ENCODE peak calls at places on chromosomes 7 and 10, in eight cellular contexts. One of them, this sample, is unnamed.

GRCh38 chr7:157693071-157693520 is 356.3 kb downstream of the DNAJB6 start:
- DNase-seq in WERI-Rb-1: no peak
- DNase-seq in cardiac muscle cell: no peak
- DNase-seq in Panc1: no peak
- DNase-seq in GDM1: no peak
- DNase-seq in NB4: no peak
- DNase-seq in type B pancreatic cell: no peak
- DNase-seq in head of caudate nucleus: peak
- DNase-seq in this sample: no peak

GRCh38 chr7:44101966-44102845 is 1.9 kb upstream of the AEBP1 start:
- DNase-seq in WERI-Rb-1: no peak
- DNase-seq in cardiac muscle cell: no peak
- DNase-seq in Panc1: no peak
- DNase-seq in GDM1: no peak
- DNase-seq in NB4: no peak
- DNase-seq in type B pancreatic cell: no peak
- DNase-seq in head of caudate nucleus: no peak
- DNase-seq in this sample: no peak

GRCh38 chr10:80614576-80615416 is 77.1 kb downstream of the SH2D4B start:
- DNase-seq in WERI-Rb-1: no peak
- DNase-seq in cardiac muscle cell: no peak
- DNase-seq in Panc1: no peak
- DNase-seq in GDM1: no peak
- DNase-seq in NB4: no peak
- DNase-seq in type B pancreatic cell: peak
- DNase-seq in head of caudate nucleus: no peak
- DNase-seq in this sample: no peak

GRCh38 chr7:26197153-26198115 is 3.1 kb downstream of the HNRNPA2B1 start:
- DNase-seq in WERI-Rb-1: no peak
- DNase-seq in cardiac muscle cell: no peak
- DNase-seq in Panc1: no peak
- DNase-seq in GDM1: no peak
- DNase-seq in NB4: peak
- DNase-seq in type B pancreatic cell: no peak
- DNase-seq in head of caudate nucleus: no peak
- DNase-seq in this sample: no peak

GRCh38 chr7:80499350-80499955 is 12.4 kb downstream of the GNAT3 start:
- DNase-seq in WERI-Rb-1: no peak
- DNase-seq in cardiac muscle cell: peak
- DNase-seq in Panc1: peak
- DNase-seq in GDM1: no peak
- DNase-seq in NB4: peak
- DNase-seq in type B pancreatic cell: no peak
- DNase-seq in head of caudate nucleus: no peak
- DNase-seq in this sample: no peak

GRCh38 chr10:69048103-69048502 is 39.8 kb upstream of the SRGN start:
- DNase-seq in WERI-Rb-1: peak
- DNase-seq in cardiac muscle cell: no peak
- DNase-seq in Panc1: no peak
- DNase-seq in GDM1: peak
- DNase-seq in NB4: peak
- DNase-seq in type B pancreatic cell: no peak
- DNase-seq in head of caudate nucleus: peak
- DNase-seq in this sample: peak

GRCh38 chr7:71135663-71136062 is 3.7 kb downstream of the GALNT17 start:
- DNase-seq in WERI-Rb-1: no peak
- DNase-seq in cardiac muscle cell: no peak
- DNase-seq in Panc1: no peak
- DNase-seq in GDM1: no peak
- DNase-seq in NB4: no peak
- DNase-seq in type B pancreatic cell: no peak
- DNase-seq in head of caudate nucleus: no peak
- DNase-seq in this sample: no peak

GRCh38 chr7:143289421-143289820 is 1.3 kb downstream of the CASP2 start:
- DNase-seq in WERI-Rb-1: no peak
- DNase-seq in cardiac muscle cell: no peak
- DNase-seq in Panc1: no peak
- DNase-seq in GDM1: no peak
- DNase-seq in NB4: peak
- DNase-seq in type B pancreatic cell: no peak
- DNase-seq in head of caudate nucleus: no peak
- DNase-seq in this sample: no peak

GRCh38 chr10:19904202-19904661 is 88.0 kb downstream of the PLXDC2 start:
- DNase-seq in WERI-Rb-1: no peak
- DNase-seq in cardiac muscle cell: no peak
- DNase-seq in Panc1: no peak
- DNase-seq in GDM1: no peak
- DNase-seq in NB4: peak
- DNase-seq in type B pancreatic cell: no peak
- DNase-seq in head of caudate nucleus: no peak
- DNase-seq in this sample: no peak

GRCh38 chr7:38215115-38215514 is 37.1 kb downstream of the STARD3NL start:
- DNase-seq in WERI-Rb-1: no peak
- DNase-seq in cardiac muscle cell: no peak
- DNase-seq in Panc1: no peak
- DNase-seq in GDM1: no peak
- DNase-seq in NB4: no peak
- DNase-seq in type B pancreatic cell: no peak
- DNase-seq in head of caudate nucleus: no peak
- DNase-seq in this sample: no peak

GRCh38 chr7:45178241-45179225 is 20.9 kb downstream of the RAMP3 start:
- DNase-seq in WERI-Rb-1: peak
- DNase-seq in cardiac muscle cell: no peak
- DNase-seq in Panc1: no peak
- DNase-seq in GDM1: no peak
- DNase-seq in NB4: peak
- DNase-seq in type B pancreatic cell: no peak
- DNase-seq in head of caudate nucleus: no peak
- DNase-seq in this sample: no peak

GRCh38 chr7:73668103-73668937 is 689 bp downstream of the VPS37D start:
- DNase-seq in WERI-Rb-1: peak
- DNase-seq in cardiac muscle cell: peak
- DNase-seq in Panc1: no peak
- DNase-seq in GDM1: no peak
- DNase-seq in NB4: no peak
- DNase-seq in type B pancreatic cell: no peak
- DNase-seq in head of caudate nucleus: no peak
- DNase-seq in this sample: no peak

GRCh38 chr10:97180986-97181385 is 4.8 kb downstream of the SLIT1 start:
- DNase-seq in WERI-Rb-1: no peak
- DNase-seq in cardiac muscle cell: no peak
- DNase-seq in Panc1: no peak
- DNase-seq in GDM1: no peak
- DNase-seq in NB4: no peak
- DNase-seq in type B pancreatic cell: no peak
- DNase-seq in head of caudate nucleus: no peak
- DNase-seq in this sample: no peak

GRCh38 chr10:29657719-29658274 is 23.0 kb upstream of the SVIL start:
- DNase-seq in WERI-Rb-1: no peak
- DNase-seq in cardiac muscle cell: no peak
- DNase-seq in Panc1: no peak
- DNase-seq in GDM1: no peak
- DNase-seq in NB4: no peak
- DNase-seq in type B pancreatic cell: no peak
- DNase-seq in head of caudate nucleus: no peak
- DNase-seq in this sample: no peak

GRCh38 chr10:102434251-102434913 is 2.0 kb upstream of the CUEDC2 start:
- DNase-seq in WERI-Rb-1: no peak
- DNase-seq in cardiac muscle cell: no peak
- DNase-seq in Panc1: no peak
- DNase-seq in GDM1: peak
- DNase-seq in NB4: peak
- DNase-seq in type B pancreatic cell: no peak
- DNase-seq in head of caudate nucleus: no peak
- DNase-seq in this sample: no peak

GRCh38 chr7:38545977-38546376 is 85.2 kb downstream of the AMPH start:
- DNase-seq in WERI-Rb-1: no peak
- DNase-seq in cardiac muscle cell: no peak
- DNase-seq in Panc1: no peak
- DNase-seq in GDM1: no peak
- DNase-seq in NB4: peak
- DNase-seq in type B pancreatic cell: no peak
- DNase-seq in head of caudate nucleus: no peak
- DNase-seq in this sample: no peak

GRCh38 chr7:43625977-43626376 is 43.1 kb downstream of the STK17A start:
- DNase-seq in WERI-Rb-1: no peak
- DNase-seq in cardiac muscle cell: no peak
- DNase-seq in Panc1: no peak
- DNase-seq in GDM1: no peak
- DNase-seq in NB4: no peak
- DNase-seq in type B pancreatic cell: no peak
- DNase-seq in head of caudate nucleus: no peak
- DNase-seq in this sample: no peak

GRCh38 chr7:151186640-151187408 is at the start of gene ASB10:
- DNase-seq in WERI-Rb-1: no peak
- DNase-seq in cardiac muscle cell: no peak
- DNase-seq in Panc1: no peak
- DNase-seq in GDM1: no peak
- DNase-seq in NB4: no peak
- DNase-seq in type B pancreatic cell: no peak
- DNase-seq in head of caudate nucleus: no peak
- DNase-seq in this sample: no peak

GRCh38 chr7:70289067-70289466 is 690.8 kb downstream of the AUTS2 start:
- DNase-seq in WERI-Rb-1: no peak
- DNase-seq in cardiac muscle cell: no peak
- DNase-seq in Panc1: no peak
- DNase-seq in GDM1: no peak
- DNase-seq in NB4: no peak
- DNase-seq in type B pancreatic cell: no peak
- DNase-seq in head of caudate nucleus: no peak
- DNase-seq in this sample: no peak